ENCODE peak calls at places on chromosome 13, in seven cellular contexts. One of them, this sample, is unnamed.

GRCh38 chr13:51832471-51833152 is 12.4 kb downstream of the TMEM272 start:
- DNase-seq in cardiac fibroblast: peak; percentile 62
- DNase-seq in NCI-H82: peak; percentile 71
- DNase-seq in caudate nucleus: no peak
- DNase-seq in endothelial cell: no peak
- DNase-seq in T-helper 9 cell: peak; percentile 40
- DNase-seq in type B pancreatic cell: no peak
- DNase-seq in this sample: peak; percentile 72

GRCh38 chr13:32905063-32905863 is 111.0 kb upstream of the KL start:
- DNase-seq in cardiac fibroblast: peak; percentile 33
- DNase-seq in NCI-H82: no peak
- DNase-seq in caudate nucleus: no peak
- DNase-seq in endothelial cell: no peak
- DNase-seq in T-helper 9 cell: no peak
- DNase-seq in type B pancreatic cell: no peak
- DNase-seq in this sample: peak; percentile 17

GRCh38 chr13:98565726-98566577 is 11.0 kb downstream of the STK24 start:
- DNase-seq in cardiac fibroblast: peak; percentile 37
- DNase-seq in NCI-H82: no peak
- DNase-seq in caudate nucleus: no peak
- DNase-seq in endothelial cell: no peak
- DNase-seq in T-helper 9 cell: no peak
- DNase-seq in type B pancreatic cell: no peak
- DNase-seq in this sample: no peak

GRCh38 chr13:50320297-50320862 is 305.1 kb downstream of the KCNRG start:
- DNase-seq in cardiac fibroblast: peak; percentile 42
- DNase-seq in NCI-H82: no peak
- DNase-seq in caudate nucleus: no peak
- DNase-seq in endothelial cell: no peak
- DNase-seq in T-helper 9 cell: no peak
- DNase-seq in type B pancreatic cell: no peak
- DNase-seq in this sample: peak; percentile 13

GRCh38 chr13:100644328-100644727 is 30.3 kb downstream of the TMTC4 start:
- DNase-seq in cardiac fibroblast: no peak
- DNase-seq in NCI-H82: no peak
- DNase-seq in caudate nucleus: no peak
- DNase-seq in endothelial cell: no peak
- DNase-seq in T-helper 9 cell: no peak
- DNase-seq in type B pancreatic cell: no peak
- DNase-seq in this sample: peak; percentile 60

GRCh38 chr13:24148414-24149305 is 11.9 kb upstream of the SPATA13 start:
- DNase-seq in cardiac fibroblast: peak; percentile 93
- DNase-seq in NCI-H82: no peak
- DNase-seq in caudate nucleus: no peak
- DNase-seq in endothelial cell: peak; percentile 37
- DNase-seq in T-helper 9 cell: no peak
- DNase-seq in type B pancreatic cell: no peak
- DNase-seq in this sample: peak; percentile 81

GRCh38 chr13:20045946-20046548 is 87.5 kb downstream of the ZMYM2 start:
- DNase-seq in cardiac fibroblast: no peak
- DNase-seq in NCI-H82: no peak
- DNase-seq in caudate nucleus: no peak
- DNase-seq in endothelial cell: no peak
- DNase-seq in T-helper 9 cell: no peak
- DNase-seq in type B pancreatic cell: no peak
- DNase-seq in this sample: no peak

GRCh38 chr13:107370036-107370785 is 802.3 kb upstream of the ARGLU1 start:
- DNase-seq in cardiac fibroblast: peak; percentile 59
- DNase-seq in NCI-H82: no peak
- DNase-seq in caudate nucleus: no peak
- DNase-seq in endothelial cell: no peak
- DNase-seq in T-helper 9 cell: no peak
- DNase-seq in type B pancreatic cell: no peak
- DNase-seq in this sample: no peak

GRCh38 chr13:78102121-78102677 is 183.6 kb upstream of the EDNRB start:
- DNase-seq in cardiac fibroblast: peak; percentile 91
- DNase-seq in NCI-H82: no peak
- DNase-seq in caudate nucleus: no peak
- DNase-seq in endothelial cell: no peak
- DNase-seq in T-helper 9 cell: no peak
- DNase-seq in type B pancreatic cell: no peak
- DNase-seq in this sample: no peak

GRCh38 chr13:78325585-78325984 is 277.8 kb downstream of the POU4F1 start:
- DNase-seq in cardiac fibroblast: no peak
- DNase-seq in NCI-H82: no peak
- DNase-seq in caudate nucleus: no peak
- DNase-seq in endothelial cell: no peak
- DNase-seq in T-helper 9 cell: no peak
- DNase-seq in type B pancreatic cell: no peak
- DNase-seq in this sample: no peak

GRCh38 chr13:80716610-80717081 is 375.7 kb upstream of the SPRY2 start:
- DNase-seq in cardiac fibroblast: peak; percentile 74
- DNase-seq in NCI-H82: peak; percentile 21
- DNase-seq in caudate nucleus: no peak
- DNase-seq in endothelial cell: no peak
- DNase-seq in T-helper 9 cell: no peak
- DNase-seq in type B pancreatic cell: no peak
- DNase-seq in this sample: peak; percentile 19

GRCh38 chr13:41848435-41849255 is 112.3 kb downstream of the VWA8 start:
- DNase-seq in cardiac fibroblast: peak; percentile 67
- DNase-seq in NCI-H82: peak; percentile 39
- DNase-seq in caudate nucleus: no peak
- DNase-seq in endothelial cell: no peak
- DNase-seq in T-helper 9 cell: no peak
- DNase-seq in type B pancreatic cell: no peak
- DNase-seq in this sample: no peak

GRCh38 chr13:111183959-111184684 is 69.0 kb downstream of the ARHGEF7 start:
- DNase-seq in cardiac fibroblast: no peak
- DNase-seq in NCI-H82: no peak
- DNase-seq in caudate nucleus: no peak
- DNase-seq in endothelial cell: no peak
- DNase-seq in T-helper 9 cell: no peak
- DNase-seq in type B pancreatic cell: no peak
- DNase-seq in this sample: no peak

GRCh38 chr13:22168437-22168836 is 497.6 kb downstream of the FGF9 start:
- DNase-seq in cardiac fibroblast: no peak
- DNase-seq in NCI-H82: no peak
- DNase-seq in caudate nucleus: no peak
- DNase-seq in endothelial cell: no peak
- DNase-seq in T-helper 9 cell: no peak
- DNase-seq in type B pancreatic cell: no peak
- DNase-seq in this sample: no peak

GRCh38 chr13:43686557-43686956 is 100.2 kb downstream of the ENOX1 start:
- DNase-seq in cardiac fibroblast: peak; percentile 77
- DNase-seq in NCI-H82: no peak
- DNase-seq in caudate nucleus: no peak
- DNase-seq in endothelial cell: no peak
- DNase-seq in T-helper 9 cell: no peak
- DNase-seq in type B pancreatic cell: no peak
- DNase-seq in this sample: peak; percentile 65

GRCh38 chr13:90622547-90622946 is 724.9 kb upstream of the MIR17HG start:
- DNase-seq in cardiac fibroblast: peak; percentile 20
- DNase-seq in NCI-H82: no peak
- DNase-seq in caudate nucleus: no peak
- DNase-seq in endothelial cell: no peak
- DNase-seq in T-helper 9 cell: no peak
- DNase-seq in type B pancreatic cell: no peak
- DNase-seq in this sample: no peak

GRCh38 chr13:57865600-57866294 is 234.2 kb downstream of the PCDH17 start:
- DNase-seq in cardiac fibroblast: no peak
- DNase-seq in NCI-H82: no peak
- DNase-seq in caudate nucleus: no peak
- DNase-seq in endothelial cell: peak; percentile 6
- DNase-seq in T-helper 9 cell: no peak
- DNase-seq in type B pancreatic cell: no peak
- DNase-seq in this sample: no peak

GRCh38 chr13:30027569-30028455 is 177.4 kb upstream of the UBL3 start:
- DNase-seq in cardiac fibroblast: no peak
- DNase-seq in NCI-H82: no peak
- DNase-seq in caudate nucleus: no peak
- DNase-seq in endothelial cell: no peak
- DNase-seq in T-helper 9 cell: no peak
- DNase-seq in type B pancreatic cell: no peak
- DNase-seq in this sample: no peak

GRCh38 chr13:106329941-106330340 is 205.5 kb downstream of the EFNB2 start:
- DNase-seq in cardiac fibroblast: no peak
- DNase-seq in NCI-H82: no peak
- DNase-seq in caudate nucleus: no peak
- DNase-seq in endothelial cell: no peak
- DNase-seq in T-helper 9 cell: no peak
- DNase-seq in type B pancreatic cell: no peak
- DNase-seq in this sample: no peak

GRCh38 chr13:48500652-48501197 is 32.2 kb downstream of the RCBTB2 start:
- DNase-seq in cardiac fibroblast: peak; percentile 85
- DNase-seq in NCI-H82: no peak
- DNase-seq in caudate nucleus: no peak
- DNase-seq in endothelial cell: no peak
- DNase-seq in T-helper 9 cell: no peak
- DNase-seq in type B pancreatic cell: no peak
- DNase-seq in this sample: peak; percentile 63

GRCh38 chr13:73835138-73835721 is 299.0 kb downstream of the KLF12 start:
- DNase-seq in cardiac fibroblast: peak; percentile 62
- DNase-seq in NCI-H82: peak; percentile 78
- DNase-seq in caudate nucleus: no peak
- DNase-seq in endothelial cell: no peak
- DNase-seq in T-helper 9 cell: no peak
- DNase-seq in type B pancreatic cell: no peak
- DNase-seq in this sample: peak; percentile 72

GRCh38 chr13:22198656-22199217 is 527.9 kb downstream of the FGF9 start:
- DNase-seq in cardiac fibroblast: no peak
- DNase-seq in NCI-H82: no peak
- DNase-seq in caudate nucleus: no peak
- DNase-seq in endothelial cell: no peak
- DNase-seq in T-helper 9 cell: no peak
- DNase-seq in type B pancreatic cell: no peak
- DNase-seq in this sample: no peak

GRCh38 chr13:113209880-113210421 is 538 bp downstream of the CUL4A start:
- DNase-seq in cardiac fibroblast: peak; percentile 57
- DNase-seq in NCI-H82: peak; percentile 77
- DNase-seq in caudate nucleus: no peak
- DNase-seq in endothelial cell: peak; percentile 47
- DNase-seq in T-helper 9 cell: peak; percentile 71
- DNase-seq in type B pancreatic cell: peak; percentile 79
- DNase-seq in this sample: peak; percentile 79

GRCh38 chr13:108006619-108007018 is 208.7 kb downstream of the LIG4 start:
- DNase-seq in cardiac fibroblast: no peak
- DNase-seq in NCI-H82: no peak
- DNase-seq in caudate nucleus: no peak
- DNase-seq in endothelial cell: no peak
- DNase-seq in T-helper 9 cell: no peak
- DNase-seq in type B pancreatic cell: no peak
- DNase-seq in this sample: no peak

This sample was measured in A673.